ENCODE peak calls at places on chromosomes 4 and X, in six cellular contexts. One of them, this sample, is unnamed. For H3K9me3, the result is how much of the 10 kb centered on the place peaks cover.

GRCh38 chrX:72247206-72247944 is 8.5 kb upstream of the ERCC6L start:
- DNase-seq in adrenal gland: peak
- DNase-seq in ovary: peak
- DNase-seq in body of pancreas: peak
- DNase-seq in A549: no peak
- DNase-seq in stomach: peak
- DNase-seq in this sample: no peak

GRCh38 chr4:37826282-37827029 is at the start of gene PGM2:
- DNase-seq in adrenal gland: peak
- DNase-seq in ovary: peak
- DNase-seq in body of pancreas: peak
- DNase-seq in A549: peak
- DNase-seq in stomach: peak
- DNase-seq in this sample: peak

GRCh38 chrX:135463937-135464336 is 42.2 kb downstream of the SMIM10L2A start:
- DNase-seq in adrenal gland: no peak
- DNase-seq in ovary: no peak
- DNase-seq in body of pancreas: no peak
- DNase-seq in A549: peak
- DNase-seq in stomach: no peak
- DNase-seq in this sample: no peak

GRCh38 chr4:53591372-53591892 is at the start of gene LNX1:
- DNase-seq in adrenal gland: no peak
- DNase-seq in ovary: no peak
- DNase-seq in body of pancreas: peak
- DNase-seq in A549: no peak
- DNase-seq in stomach: peak
- DNase-seq in this sample: peak

GRCh38 chrX:115344885-115345653 is 55.6 kb downstream of the LUZP4 start:
- DNase-seq in adrenal gland: peak
- DNase-seq in ovary: peak
- DNase-seq in body of pancreas: peak
- DNase-seq in A549: peak
- DNase-seq in stomach: peak
- DNase-seq in this sample: peak

GRCh38 chr4:164304240-164304639 is 449.7 kb upstream of the SMIM31 start:
- DNase-seq in adrenal gland: no peak
- DNase-seq in ovary: no peak
- DNase-seq in body of pancreas: no peak
- DNase-seq in A549: no peak
- DNase-seq in stomach: no peak
- DNase-seq in this sample: no peak

GRCh38 chr4:86909945-86910344 is 17.7 kb upstream of the C4orf36 start:
- DNase-seq in adrenal gland: no peak
- DNase-seq in ovary: no peak
- DNase-seq in body of pancreas: no peak
- DNase-seq in A549: no peak
- DNase-seq in stomach: no peak
- DNase-seq in this sample: no peak

GRCh38 chr4:138113819-138114415 is 128.2 kb downstream of the SLC7A11 start:
- DNase-seq in adrenal gland: no peak
- DNase-seq in ovary: no peak
- DNase-seq in body of pancreas: no peak
- DNase-seq in A549: no peak
- DNase-seq in stomach: no peak
- DNase-seq in this sample: no peak

GRCh38 chrX:44735498-44735897 is 108.3 kb upstream of the DUSP21 start:
- DNase-seq in adrenal gland: no peak
- DNase-seq in ovary: no peak
- DNase-seq in body of pancreas: no peak
- DNase-seq in A549: no peak
- DNase-seq in stomach: no peak
- DNase-seq in this sample: no peak

GRCh38 chrX:51889851-51890250 is 3.6 kb upstream of the MAGED1 start:
- DNase-seq in adrenal gland: no peak
- DNase-seq in ovary: no peak
- DNase-seq in body of pancreas: no peak
- DNase-seq in A549: no peak
- DNase-seq in stomach: no peak
- DNase-seq in this sample: no peak

GRCh38 chrX:134761788-134762187 is 103.5 kb upstream of the PLAC1 start:
- DNase-seq in adrenal gland: no peak
- DNase-seq in ovary: no peak
- DNase-seq in body of pancreas: no peak
- DNase-seq in A549: peak
- DNase-seq in stomach: no peak
- DNase-seq in this sample: no peak

GRCh38 chrX:109672239-109672638 is 47.3 kb upstream of the KCNE5 start:
- DNase-seq in adrenal gland: no peak
- DNase-seq in ovary: no peak
- DNase-seq in body of pancreas: no peak
- DNase-seq in A549: no peak
- DNase-seq in stomach: no peak
- DNase-seq in this sample: no peak

GRCh38 chr4:3010998-3011397 is 47.6 kb downstream of the GRK4 start:
- DNase-seq in adrenal gland: peak
- DNase-seq in ovary: no peak
- DNase-seq in body of pancreas: peak
- DNase-seq in A549: no peak
- DNase-seq in stomach: no peak
- DNase-seq in this sample: no peak

GRCh38 chr4:7962609-7963508 is 23.2 kb upstream of the AFAP1 start:
- DNase-seq in adrenal gland: no peak
- DNase-seq in ovary: no peak
- DNase-seq in body of pancreas: no peak
- DNase-seq in A549: no peak
- DNase-seq in stomach: no peak
- DNase-seq in this sample: no peak

DNA sequence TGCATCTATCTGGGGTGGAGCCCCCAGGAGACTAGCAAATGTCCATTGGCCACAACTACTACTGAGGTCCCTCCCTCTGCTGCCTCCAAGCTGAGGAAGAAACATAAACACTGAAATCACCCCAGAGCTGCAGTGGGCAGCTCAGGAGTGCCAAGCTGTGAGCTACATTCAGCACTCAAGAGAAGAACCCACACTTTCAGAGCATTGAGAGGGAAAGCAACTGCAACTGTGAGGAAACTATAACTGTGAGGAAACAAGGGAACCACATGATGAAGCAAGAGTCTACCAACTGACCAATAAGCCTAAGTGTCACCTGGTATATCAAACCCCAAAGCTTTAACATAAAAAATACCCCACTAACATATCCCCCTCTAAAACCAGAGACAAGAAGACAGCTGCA is 373.5 kb upstream of the TACR3 start:
- DNase-seq in adrenal gland: no peak
- DNase-seq in ovary: no peak
- DNase-seq in body of pancreas: no peak
- DNase-seq in A549: no peak
- DNase-seq in stomach: no peak
- DNase-seq in this sample: no peak
- H3K9me3 ChIP-seq in adrenal gland: under half
- H3K9me3 ChIP-seq in ovary: under half
- H3K9me3 ChIP-seq in body of pancreas: under half
- H3K9me3 ChIP-seq in A549: under half
- H3K9me3 ChIP-seq in stomach: under half
- H3K9me3 ChIP-seq in this sample: under half

DNA sequence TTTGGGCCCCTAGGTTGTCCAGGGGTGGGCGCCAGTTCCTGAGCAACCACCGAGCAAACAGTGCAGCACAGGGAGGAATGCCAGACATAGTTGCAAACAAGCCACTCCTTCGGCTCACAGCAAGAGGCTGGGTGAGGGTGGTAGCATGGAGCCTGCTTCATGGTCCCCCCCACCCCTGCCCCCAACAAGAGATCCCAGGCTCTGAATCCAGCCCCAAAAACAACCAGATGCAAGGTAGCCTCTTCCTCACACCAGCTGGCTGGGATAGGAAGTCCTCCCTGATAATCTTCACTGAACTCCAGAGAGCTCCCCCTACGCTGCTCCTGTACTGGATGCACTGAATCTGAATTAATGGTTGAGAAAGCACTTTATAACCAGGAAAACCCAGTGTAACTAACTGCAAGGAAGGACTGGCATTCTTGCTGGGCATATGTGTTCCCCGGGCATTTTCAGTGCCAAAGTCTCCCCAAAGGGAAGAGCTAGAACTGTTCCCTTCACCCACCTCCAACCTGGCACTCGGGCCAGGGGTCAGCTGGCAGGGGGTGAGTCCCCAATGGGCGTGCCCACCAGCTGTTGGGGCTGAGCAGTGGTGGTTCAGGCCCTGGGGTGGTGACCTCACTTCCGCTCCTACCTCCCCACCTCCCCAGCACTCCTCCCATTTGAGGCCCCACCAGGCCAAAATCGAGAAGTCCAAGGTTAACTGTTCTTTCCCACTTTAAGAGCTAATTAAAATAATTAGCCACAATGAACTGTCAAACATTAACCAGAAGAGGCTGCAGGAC is 1.5 kb downstream of the ELF4 start:
- DNase-seq in adrenal gland: no peak
- DNase-seq in ovary: no peak
- DNase-seq in body of pancreas: no peak
- DNase-seq in A549: peak
- DNase-seq in stomach: no peak
- DNase-seq in this sample: no peak
- TF ChIP-seq CTCF in adrenal gland: no peak
- TF ChIP-seq CTCF in ovary: no peak
- TF ChIP-seq CTCF in body of pancreas: no peak
- TF ChIP-seq CTCF in A549: peak
- TF ChIP-seq CTCF in stomach: no peak
- TF ChIP-seq CTCF in this sample: no peak

GRCh38 chr4:676871-677235 is 2.5 kb downstream of the MYL5 start:
- DNase-seq in adrenal gland: peak
- DNase-seq in ovary: no peak
- DNase-seq in body of pancreas: no peak
- DNase-seq in A549: no peak
- DNase-seq in stomach: no peak
- DNase-seq in this sample: no peak

GRCh38 chr4:677431-678293 is 3.3 kb downstream of the MYL5 start:
- DNase-seq in adrenal gland: peak
- DNase-seq in ovary: no peak
- DNase-seq in body of pancreas: no peak
- DNase-seq in A549: no peak
- DNase-seq in stomach: peak
- DNase-seq in this sample: peak

GRCh38 chr4:678765-679481 is 4.6 kb downstream of the MYL5 start:
- DNase-seq in adrenal gland: peak
- DNase-seq in ovary: no peak
- DNase-seq in body of pancreas: no peak
- DNase-seq in A549: no peak
- DNase-seq in stomach: no peak
- DNase-seq in this sample: no peak

GRCh38 chr4:679571-680083 is 5.3 kb downstream of the MYL5 start:
- DNase-seq in adrenal gland: no peak
- DNase-seq in ovary: no peak
- DNase-seq in body of pancreas: no peak
- DNase-seq in A549: no peak
- DNase-seq in stomach: no peak
- DNase-seq in this sample: no peak

GRCh38 chr4:678331-678734 is 4.0 kb downstream of the MYL5 start:
- DNase-seq in adrenal gland: no peak
- DNase-seq in ovary: no peak
- DNase-seq in body of pancreas: no peak
- DNase-seq in A549: no peak
- DNase-seq in stomach: no peak
- DNase-seq in this sample: no peak
- TF ChIP-seq POLR2A in adrenal gland: no peak
- TF ChIP-seq POLR2A in ovary: no peak
- TF ChIP-seq POLR2A in body of pancreas: no peak
- TF ChIP-seq POLR2A in A549: no peak
- TF ChIP-seq POLR2A in stomach: no peak
- TF ChIP-seq POLR2A in this sample: no peak

DNA sequence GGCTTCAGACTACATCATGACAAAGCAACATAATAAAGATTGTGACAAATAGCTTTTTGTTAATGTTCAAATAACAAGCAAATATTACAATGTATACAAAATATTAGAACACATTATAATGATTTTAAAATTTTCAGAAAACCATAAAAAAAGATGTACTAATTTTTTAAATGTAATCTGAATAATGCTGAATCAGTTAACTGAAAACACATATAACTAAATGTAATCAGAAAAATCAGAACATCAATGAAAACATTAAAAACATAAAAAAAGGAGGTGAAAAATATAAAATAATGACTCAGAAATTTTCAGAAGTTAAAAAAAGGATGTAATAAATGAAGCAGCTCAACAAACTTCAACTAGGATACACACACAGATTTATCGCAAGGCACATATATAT is 53.5 kb downstream of the ZNF721 start:
- DNase-seq in adrenal gland: no peak
- DNase-seq in ovary: no peak
- DNase-seq in body of pancreas: no peak
- DNase-seq in A549: no peak
- DNase-seq in stomach: no peak
- DNase-seq in this sample: no peak
- H3K9me3 ChIP-seq in adrenal gland: under half
- H3K9me3 ChIP-seq in ovary: half or more
- H3K9me3 ChIP-seq in body of pancreas: half or more
- H3K9me3 ChIP-seq in A549: half or more
- H3K9me3 ChIP-seq in stomach: half or more
- H3K9me3 ChIP-seq in this sample: under half

GRCh38 chr4:24809376-24809775 is 14.0 kb downstream of the SOD3 start:
- DNase-seq in adrenal gland: no peak
- DNase-seq in ovary: no peak
- DNase-seq in body of pancreas: no peak
- DNase-seq in A549: peak
- DNase-seq in stomach: no peak
- DNase-seq in this sample: no peak
- TF ChIP-seq CTCF in adrenal gland: no peak
- TF ChIP-seq CTCF in ovary: no peak
- TF ChIP-seq CTCF in body of pancreas: no peak
- TF ChIP-seq CTCF in A549: no peak
- TF ChIP-seq CTCF in stomach: no peak
- TF ChIP-seq CTCF in this sample: no peak

GRCh38 chr4:151015458-151016344 is 617 bp upstream of the LRBA start:
- DNase-seq in adrenal gland: peak
- DNase-seq in ovary: peak
- DNase-seq in body of pancreas: peak
- DNase-seq in A549: peak
- DNase-seq in stomach: peak
- DNase-seq in this sample: peak
- TF ChIP-seq POLR2A in adrenal gland: peak
- TF ChIP-seq POLR2A in ovary: peak
- TF ChIP-seq POLR2A in body of pancreas: peak
- TF ChIP-seq POLR2A in A549: peak
- TF ChIP-seq POLR2A in stomach: no peak
- TF ChIP-seq POLR2A in this sample: no peak

DNA sequence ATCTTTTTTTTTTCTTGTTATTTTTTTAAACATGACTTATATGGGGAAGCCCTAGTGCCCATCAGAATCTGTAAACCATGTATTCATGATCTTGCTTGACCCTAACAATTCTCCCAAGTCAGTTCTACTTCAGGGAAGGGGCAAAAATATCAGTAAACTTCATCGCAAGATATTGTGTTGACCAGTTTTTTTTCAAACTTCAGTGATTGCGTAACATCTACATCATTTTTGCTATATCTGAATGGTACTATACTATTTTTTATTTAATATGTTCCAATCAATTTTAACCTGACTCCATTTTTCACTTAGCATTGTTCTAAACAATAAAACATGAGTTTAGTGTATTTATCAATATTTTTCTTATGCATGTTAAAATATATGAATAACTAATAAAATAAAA is 221.2 kb downstream of the NKX6-1 start:
- DNase-seq in adrenal gland: no peak
- DNase-seq in ovary: no peak
- DNase-seq in body of pancreas: no peak
- DNase-seq in A549: no peak
- DNase-seq in stomach: no peak
- DNase-seq in this sample: no peak
- H3K9me3 ChIP-seq in adrenal gland: under half
- H3K9me3 ChIP-seq in ovary: under half
- H3K9me3 ChIP-seq in body of pancreas: under half
- H3K9me3 ChIP-seq in A549: under half
- H3K9me3 ChIP-seq in stomach: under half
- H3K9me3 ChIP-seq in this sample: under half